ENCODE peak calls at places on chromosome 21, in six cellular contexts. One of them, this sample, is unnamed.

GRCh38 chr21:36260030-36260787 is 59.8 kb upstream of the MORC3 start:
- DNase-seq in left cardiac atrium: no peak
- DNase-seq in NCI-H1436: peak
- DNase-seq in RWPE1: peak
- DNase-seq in EH: peak
- DNase-seq in choroid plexus epithelial cell: peak
- DNase-seq in this sample: no peak

GRCh38 chr21:14284439-14284838 is 68.5 kb downstream of the RBM11 start:
- DNase-seq in left cardiac atrium: no peak
- DNase-seq in NCI-H1436: no peak
- DNase-seq in RWPE1: no peak
- DNase-seq in EH: no peak
- DNase-seq in choroid plexus epithelial cell: no peak
- DNase-seq in this sample: peak

GRCh38 chr21:44625756-44626155 is 1.1 kb upstream of the KRTAP10-9 start:
- DNase-seq in left cardiac atrium: no peak
- DNase-seq in NCI-H1436: no peak
- DNase-seq in RWPE1: no peak
- DNase-seq in EH: no peak
- DNase-seq in choroid plexus epithelial cell: no peak
- DNase-seq in this sample: no peak

GRCh38 chr21:15874610-15875009 is 144.8 kb downstream of the USP25 start:
- DNase-seq in left cardiac atrium: no peak
- DNase-seq in NCI-H1436: no peak
- DNase-seq in RWPE1: no peak
- DNase-seq in EH: peak
- DNase-seq in choroid plexus epithelial cell: peak
- DNase-seq in this sample: no peak

GRCh38 chr21:16535100-16535418 is 805.3 kb downstream of the USP25 start:
- DNase-seq in left cardiac atrium: peak
- DNase-seq in NCI-H1436: peak
- DNase-seq in RWPE1: no peak
- DNase-seq in EH: no peak
- DNase-seq in choroid plexus epithelial cell: peak
- DNase-seq in this sample: no peak

GRCh38 chr21:37869661-37870060 is 46.6 kb downstream of the KCNJ6 start:
- DNase-seq in left cardiac atrium: no peak
- DNase-seq in NCI-H1436: no peak
- DNase-seq in RWPE1: no peak
- DNase-seq in EH: no peak
- DNase-seq in choroid plexus epithelial cell: no peak
- DNase-seq in this sample: no peak

GRCh38 chr21:41622831-41623548 is 115.0 kb upstream of the TMPRSS2 start:
- DNase-seq in left cardiac atrium: peak
- DNase-seq in NCI-H1436: no peak
- DNase-seq in RWPE1: no peak
- DNase-seq in EH: no peak
- DNase-seq in choroid plexus epithelial cell: peak
- DNase-seq in this sample: no peak

GRCh38 chr21:44527983-44528633 is 11.9 kb downstream of the KRTAP10-1 start:
- DNase-seq in left cardiac atrium: peak
- DNase-seq in NCI-H1436: no peak
- DNase-seq in RWPE1: no peak
- DNase-seq in EH: no peak
- DNase-seq in choroid plexus epithelial cell: no peak
- DNase-seq in this sample: no peak

GRCh38 chr21:42575111-42575510 is 61.5 kb downstream of the SLC37A1 start:
- DNase-seq in left cardiac atrium: no peak
- DNase-seq in NCI-H1436: no peak
- DNase-seq in RWPE1: no peak
- DNase-seq in EH: no peak
- DNase-seq in choroid plexus epithelial cell: no peak
- DNase-seq in this sample: no peak

GRCh38 chr21:26099610-26100219 is 70.9 kb downstream of the APP start:
- DNase-seq in left cardiac atrium: no peak
- DNase-seq in NCI-H1436: peak
- DNase-seq in RWPE1: peak
- DNase-seq in EH: peak
- DNase-seq in choroid plexus epithelial cell: peak
- DNase-seq in this sample: no peak

GRCh38 chr21:15826908-15827601 is 97.3 kb downstream of the USP25 start:
- DNase-seq in left cardiac atrium: no peak
- DNase-seq in NCI-H1436: no peak
- DNase-seq in RWPE1: no peak
- DNase-seq in EH: no peak
- DNase-seq in choroid plexus epithelial cell: no peak
- DNase-seq in this sample: no peak

GRCh38 chr21:25638634-25639166 is 358 bp upstream of the JAM2 start:
- DNase-seq in left cardiac atrium: no peak
- DNase-seq in NCI-H1436: no peak
- DNase-seq in RWPE1: no peak
- DNase-seq in EH: no peak
- DNase-seq in choroid plexus epithelial cell: peak
- DNase-seq in this sample: no peak

GRCh38 chr21:38621132-38621531 is 122.9 kb upstream of the ERG start:
- DNase-seq in left cardiac atrium: no peak
- DNase-seq in NCI-H1436: no peak
- DNase-seq in RWPE1: no peak
- DNase-seq in EH: no peak
- DNase-seq in choroid plexus epithelial cell: no peak
- DNase-seq in this sample: no peak

GRCh38 chr21:21103692-21104091 is 105.5 kb downstream of the NCAM2 start:
- DNase-seq in left cardiac atrium: no peak
- DNase-seq in NCI-H1436: no peak
- DNase-seq in RWPE1: no peak
- DNase-seq in EH: no peak
- DNase-seq in choroid plexus epithelial cell: no peak
- DNase-seq in this sample: no peak

GRCh38 chr21:34874689-34875513 is 174.2 kb downstream of the RUNX1 start:
- DNase-seq in left cardiac atrium: no peak
- DNase-seq in NCI-H1436: no peak
- DNase-seq in RWPE1: no peak
- DNase-seq in EH: no peak
- DNase-seq in choroid plexus epithelial cell: no peak
- DNase-seq in this sample: no peak

GRCh38 chr21:26007911-26008579 is 162.5 kb downstream of the APP start:
- DNase-seq in left cardiac atrium: no peak
- DNase-seq in NCI-H1436: peak
- DNase-seq in RWPE1: no peak
- DNase-seq in EH: peak
- DNase-seq in choroid plexus epithelial cell: peak
- DNase-seq in this sample: no peak

GRCh38 chr21:14862794-14863720 is 201.7 kb downstream of the NRIP1 start:
- DNase-seq in left cardiac atrium: no peak
- DNase-seq in NCI-H1436: no peak
- DNase-seq in RWPE1: no peak
- DNase-seq in EH: peak
- DNase-seq in choroid plexus epithelial cell: peak
- DNase-seq in this sample: no peak

GRCh38 chr21:38922474-38922873 is 116.7 kb downstream of the ETS2 start:
- DNase-seq in left cardiac atrium: no peak
- DNase-seq in NCI-H1436: no peak
- DNase-seq in RWPE1: no peak
- DNase-seq in EH: no peak
- DNase-seq in choroid plexus epithelial cell: no peak
- DNase-seq in this sample: no peak

GRCh38 chr21:35231115-35231514 is 182.0 kb upstream of the RUNX1 start:
- DNase-seq in left cardiac atrium: no peak
- DNase-seq in NCI-H1436: no peak
- DNase-seq in RWPE1: peak
- DNase-seq in EH: no peak
- DNase-seq in choroid plexus epithelial cell: peak
- DNase-seq in this sample: no peak

GRCh38 chr21:36104306-36105300 is 30.3 kb upstream of the CBR3 start:
- DNase-seq in left cardiac atrium: peak
- DNase-seq in NCI-H1436: no peak
- DNase-seq in RWPE1: no peak
- DNase-seq in EH: peak
- DNase-seq in choroid plexus epithelial cell: peak
- DNase-seq in this sample: peak

GRCh38 chr21:46459356-46460112 is 843 bp downstream of the DIP2A start:
- DNase-seq in left cardiac atrium: peak
- DNase-seq in NCI-H1436: no peak
- DNase-seq in RWPE1: peak
- DNase-seq in EH: peak
- DNase-seq in choroid plexus epithelial cell: peak
- DNase-seq in this sample: peak

GRCh38 chr21:42388740-42389448 is 7.0 kb downstream of the TMPRSS3 start:
- DNase-seq in left cardiac atrium: no peak
- DNase-seq in NCI-H1436: no peak
- DNase-seq in RWPE1: no peak
- DNase-seq in EH: no peak
- DNase-seq in choroid plexus epithelial cell: no peak
- DNase-seq in this sample: no peak

GRCh38 chr21:15222711-15223110 is 157.9 kb upstream of the NRIP1 start:
- DNase-seq in left cardiac atrium: no peak
- DNase-seq in NCI-H1436: no peak
- DNase-seq in RWPE1: no peak
- DNase-seq in EH: peak
- DNase-seq in choroid plexus epithelial cell: no peak
- DNase-seq in this sample: no peak

GRCh38 chr21:34791776-34792503 is 123.1 kb downstream of the CLIC6 start:
- DNase-seq in left cardiac atrium: no peak
- DNase-seq in NCI-H1436: no peak
- DNase-seq in RWPE1: no peak
- DNase-seq in EH: no peak
- DNase-seq in choroid plexus epithelial cell: no peak
- DNase-seq in this sample: no peak

GRCh38 chr21:30072496-30072895 is 94.1 kb downstream of the CLDN17 start:
- DNase-seq in left cardiac atrium: no peak
- DNase-seq in NCI-H1436: no peak
- DNase-seq in RWPE1: peak
- DNase-seq in EH: no peak
- DNase-seq in choroid plexus epithelial cell: peak
- DNase-seq in this sample: no peak